ENCODE peak calls at places on chromosome 5, in four cellular contexts. Z is RCC 7860, Y is EL, S is GM12865. J is an unnamed sample.

GRCh38 chr5:36357391-36357790 is 55.7 kb upstream of the RANBP3L start:
- DNase-seq in Y (peak; percentile 91), S (no peak), Z (no peak), J (no peak)

GRCh38 chr5:109865636-109866035 is 175.9 kb downstream of the MAN2A1 start:
- DNase-seq in S (no peak), Y (peak; percentile 89), Z (peak; percentile 77), J (no peak)

GRCh38 chr5:133336969-133337410 is 275.4 kb downstream of the FSTL4 start:
- DNase-seq in Z (no peak), Y (no peak), S (no peak), J (no peak)

GRCh38 chr5:8418049-8418426 is 549.1 kb downstream of the MTRR start:
- DNase-seq in Z (no peak), Y (no peak), S (no peak), J (no peak)

GRCh38 chr5:93782978-93783377 is 41.6 kb upstream of the POU5F2 start:
- DNase-seq in Z (no peak), S (no peak), Y (peak; percentile 7), J (no peak)

GRCh38 chr5:112958774-112959088 is 17.9 kb upstream of the DCP2 start:
- DNase-seq in S (no peak), Y (no peak), Z (no peak), J (no peak)

GRCh38 chr5:90475436-90475980 is 844 bp downstream of the POLR3G start:
- DNase-seq in Y (no peak), S (no peak), Z (no peak), J (peak; percentile 30)

GRCh38 chr5:41191249-41191648 is 22.1 kb downstream of the C6 start:
- DNase-seq in S (no peak), Z (no peak), Y (no peak), J (peak; percentile 22)

GRCh38 chr5:159819671-159820411 is 96.4 kb upstream of the ADRA1B start:
- DNase-seq in Y (peak; percentile 12), Z (no peak), S (no peak), J (no peak)

GRCh38 chr5:54259090-54259489 is 51.3 kb downstream of the ARL15 start:
- DNase-seq in Z (no peak), S (no peak), Y (peak; percentile 27), J (no peak)

GRCh38 chr5:127029513-127030258 is 672 bp downstream of the MARCHF3 start:
- DNase-seq in S (peak; percentile 63), Z (peak; percentile 75), Y (peak; percentile 78), J (peak; percentile 84)

GRCh38 chr5:169071-169727 is 22.1 kb upstream of the LRRC14B start:
- DNase-seq in S (no peak), Y (peak; percentile 99), Z (no peak), J (no peak)

GRCh38 chr5:91170266-91170665 is 212.9 kb downstream of the ARRDC3 start:
- DNase-seq in Y (peak; percentile 36), S (no peak), Z (no peak), J (no peak)

GRCh38 chr5:148179234-148179824 is 11.0 kb downstream of the SPINK14 start:
- DNase-seq in Z (peak; percentile 29), S (peak; percentile 65), Y (peak; percentile 45), J (peak; percentile 81)

GRCh38 chr5:37615184-37615583 is 224.7 kb downstream of the GDNF start:
- DNase-seq in S (no peak), Y (peak; percentile 91), Z (no peak), J (no peak)

GRCh38 chr5:136036293-136036911 is 7.6 kb downstream of the TGFBI start:
- DNase-seq in Z (no peak), Y (no peak), S (no peak), J (no peak)

GRCh38 chr5:168813179-168813968 is 234.2 kb upstream of the PANK3 start:
- DNase-seq in Z (no peak), Y (no peak), S (no peak), J (no peak)

GRCh38 chr5:145976431-145977155 is 40.2 kb downstream of the SH3RF2 start:
- DNase-seq in Y (peak; percentile 72), S (peak; percentile 18), Z (peak; percentile 91), J (no peak)

GRCh38 chr5:97501965-97502305 is 318.9 kb upstream of the RIOK2 start:
- DNase-seq in Y (peak; percentile 21), Z (no peak), S (no peak), J (no peak)

GRCh38 chr5:181170996-181171395 is 23.6 kb downstream of the OR2V2 start:
- DNase-seq in S (no peak), Y (peak; percentile 43), Z (peak; percentile 72), J (no peak)

GRCh38 chr5:96144289-96144688 is 182.6 kb upstream of the ELL2 start:
- DNase-seq in Y (no peak), S (no peak), Z (no peak), J (no peak)

GRCh38 chr5:136200130-136200529 is 7.2 kb upstream of the SMIM32 start:
- DNase-seq in Z (no peak), Y (no peak), S (no peak), J (no peak)

GRCh38 chr5:154757647-154758406 is 2.6 kb downstream of the LARP1 start:
- DNase-seq in Y (peak; percentile 19), S (peak; percentile 46), Z (peak; percentile 8), J (no peak)

GRCh38 chr5:160310140-160310909 is 2.0 kb downstream of the CCNJL start:
- DNase-seq in S (no peak), Z (no peak), Y (no peak), J (no peak)

GRCh38 chr5:178113841-178114324 is 551 bp downstream of the N4BP3 start:
- DNase-seq in Z (no peak), Y (no peak), S (peak; percentile 50), J (no peak)

GRCh38 chr5:126872558-126873349 is 95.8 kb downstream of the LMNB1 start:
- DNase-seq in Y (no peak), Z (no peak), S (no peak), J (no peak)

GRCh38 chr5:59151162-59151889 is 568.5 kb downstream of the RAB3C start:
- DNase-seq in Y (no peak), S (no peak), Z (no peak), J (no peak)

GRCh38 chr5:132790201-132790870 is 13.3 kb upstream of the SEPTIN8 start:
- DNase-seq in Z (no peak), Y (no peak), S (no peak), J (no peak)

GRCh38 chr5:39369123-39369815 is 5.0 kb upstream of the C9 start:
- DNase-seq in S (no peak), Z (no peak), Y (no peak), J (no peak)

GRCh38 chr5:61640631-61641030 is 308.6 kb downstream of the ZSWIM6 start:
- DNase-seq in Z (no peak), Y (no peak), S (no peak), J (no peak)

J was measured in LoVo.